ENCODE peak calls at places on chromosomes 13 and 19, in ten cellular contexts. D is activated CD4-positive, alpha-beta T cell treated with anti-CD3 and anti-CD28 coated beads, Interleukin-2, amount 50 U/mL, for 24 hours; H is Calu3; Z is stimulated activated CD4-positive, alpha-beta T cell treated with anti-CD3 and anti-CD28 coated beads, TNF-alpha, amount 100 ng/mL, for 1 hour; F is body of pancreas; A is T-cell; R is fibroblast of gingiva; X is EL; K is NB4; I is NCI-H187. C is an unnamed sample.

GRCh38 chr19:58060231-58060630 is 1.1 kb downstream of the ZNF135 start:
- DNase-seq in D (no peak), H (no peak), Z (no peak), F (no peak), A (no peak), R (no peak), X (no peak), K (no peak), I (no peak), C (no peak)

GRCh38 chr13:97310809-97311436 is 88.8 kb downstream of the MBNL2 start:
- DNase-seq in D (no peak), H (no peak), Z (no peak), F (no peak), A (no peak), R (no peak), X (no peak), K (no peak), I (no peak), C (no peak)

GRCh38 chr13:47250141-47250540 is 353.3 kb upstream of the HTR2A start:
- DNase-seq in D (no peak), H (no peak), Z (no peak), F (no peak), A (no peak), R (peak), X (peak), K (no peak), I (no peak), C (no peak)

GRCh38 chr19:12984143-12984627 is 11.1 kb upstream of the NFIX start:
- DNase-seq in D (no peak), H (no peak), Z (no peak), F (no peak), A (no peak), R (no peak), X (no peak), K (no peak), I (no peak), C (no peak)

GRCh38 chr13:69580255-69580654 is 527.4 kb upstream of the ATXN8OS start:
- DNase-seq in D (no peak), H (no peak), Z (no peak), F (no peak), A (no peak), R (no peak), X (no peak), K (no peak), I (no peak), C (no peak)

GRCh38 chr13:60591348-60591747 is 194.3 kb downstream of the TDRD3 start:
- DNase-seq in D (no peak), H (no peak), Z (no peak), F (no peak), A (no peak), R (peak), X (peak), K (peak), I (no peak), C (no peak)

GRCh38 chr13:98105929-98106336 is 37.0 kb upstream of the FARP1 start:
- DNase-seq in D (no peak), H (no peak), Z (no peak), F (no peak), A (no peak), R (no peak), X (peak), K (peak), I (no peak), C (no peak)

GRCh38 chr13:110254751-110255553 is 52.0 kb downstream of the COL4A1 start:
- DNase-seq in D (no peak), H (no peak), Z (no peak), F (no peak), A (no peak), R (no peak), X (peak), K (no peak), I (no peak), C (no peak)

GRCh38 chr19:6068711-6069110 is 41.6 kb downstream of the RFX2 start:
- DNase-seq in D (no peak), H (no peak), Z (no peak), F (no peak), A (no peak), R (no peak), X (no peak), K (no peak), I (no peak), C (no peak)

GRCh38 chr13:80168089-80168850 is 172.7 kb downstream of the SPRY2 start:
- DNase-seq in D (no peak), H (no peak), Z (no peak), F (no peak), A (no peak), R (peak), X (peak), K (peak), I (no peak), C (no peak)

GRCh38 chr13:53250272-53250875 is 221.8 kb downstream of the OLFM4 start:
- DNase-seq in D (no peak), H (peak), Z (no peak), F (peak), A (no peak), R (peak), X (peak), K (peak), I (peak), C (no peak)

GRCh38 chr13:110503979-110504499 is 57.5 kb downstream of the RAB20 start:
- DNase-seq in D (no peak), H (no peak), Z (no peak), F (no peak), A (no peak), R (no peak), X (no peak), K (peak), I (no peak), C (no peak)

GRCh38 chr13:113742000-113742441 is 17.0 kb upstream of the TMEM255B start:
- DNase-seq in D (no peak), H (peak), Z (no peak), F (peak), A (peak), R (peak), X (peak), K (peak), I (peak), C (no peak)

GRCh38 chr13:19864018-19864338 is 529 bp upstream of the ZMYM5 start:
- DNase-seq in D (peak), H (peak), Z (peak), F (peak), A (peak), R (peak), X (peak), K (peak), I (peak), C (peak)

GRCh38 chr13:40672310-40673060 is 6.0 kb upstream of the FOXO1 start:
- DNase-seq in D (no peak), H (peak), Z (no peak), F (peak), A (no peak), R (peak), X (peak), K (no peak), I (no peak), C (no peak)

GRCh38 chr13:48531416-48532145 is 1.3 kb downstream of the RCBTB2 start:
- DNase-seq in D (no peak), H (no peak), Z (no peak), F (no peak), A (peak), R (no peak), X (no peak), K (peak), I (no peak), C (no peak)

GRCh38 chr19:42286349-42287016 is 15.4 kb upstream of the PRR19 start:
- DNase-seq in D (no peak), H (no peak), Z (no peak), F (peak), A (no peak), R (no peak), X (no peak), K (no peak), I (no peak), C (no peak)

GRCh38 chr13:75544681-75545333 is 4.8 kb upstream of the UCHL3 start:
- DNase-seq in D (no peak), H (no peak), Z (no peak), F (no peak), A (no peak), R (peak), X (peak), K (peak), I (no peak), C (no peak)

GRCh38 chr19:1868971-1869370 is 5.6 kb upstream of the KLF16 start:
- DNase-seq in D (no peak), H (no peak), Z (no peak), F (no peak), A (no peak), R (no peak), X (no peak), K (no peak), I (no peak), C (no peak)

GRCh38 chr19:30620354-30620753 is 248.2 kb downstream of the ZNF536 start:
- DNase-seq in D (no peak), H (no peak), Z (no peak), F (no peak), A (no peak), R (no peak), X (no peak), K (no peak), I (no peak), C (no peak)

GRCh38 chr19:48837081-48837524 is 812 bp upstream of the HSD17B14 start:
- DNase-seq in D (peak), H (no peak), Z (peak), F (peak), A (peak), R (peak), X (peak), K (peak), I (no peak), C (peak)

GRCh38 chr19:31772915-31773314 is 423.7 kb upstream of the TSHZ3 start:
- DNase-seq in D (no peak), H (no peak), Z (no peak), F (no peak), A (no peak), R (no peak), X (no peak), K (no peak), I (no peak), C (no peak)

GRCh38 chr19:3494051-3494450 is 6.4 kb downstream of the DOHH start:
- DNase-seq in D (no peak), H (no peak), Z (no peak), F (no peak), A (no peak), R (no peak), X (no peak), K (no peak), I (no peak), C (peak)

GRCh38 chr19:57334191-57334590 is 13.9 kb downstream of the ZNF543 start:
- DNase-seq in D (no peak), H (no peak), Z (no peak), F (no peak), A (no peak), R (no peak), X (no peak), K (no peak), I (no peak), C (no peak)

GRCh38 chr19:1904385-1905070 is 671 bp upstream of the ADAT3 start:
- DNase-seq in D (no peak), H (peak), Z (no peak), F (peak), A (no peak), R (peak), X (no peak), K (peak), I (no peak), C (no peak)

GRCh38 chr13:100650321-100650720 is 24.3 kb downstream of the TMTC4 start:
- DNase-seq in D (no peak), H (no peak), Z (no peak), F (no peak), A (no peak), R (no peak), X (no peak), K (no peak), I (peak), C (peak)

GRCh38 chr13:24923305-24923640 is 159.3 kb downstream of the RNF17 start:
- DNase-seq in D (no peak), H (no peak), Z (no peak), F (no peak), A (no peak), R (peak), X (no peak), K (peak), I (no peak), C (no peak)

GRCh38 chr19:31064486-31064885 is 284.8 kb downstream of the TSHZ3 start:
- DNase-seq in D (no peak), H (no peak), Z (no peak), F (no peak), A (no peak), R (no peak), X (no peak), K (no peak), I (no peak), C (no peak)

GRCh38 chr19:46133101-46133627 is 8.7 kb upstream of the IGFL3 start:
- DNase-seq in D (no peak), H (peak), Z (no peak), F (peak), A (no peak), R (peak), X (peak), K (peak), I (no peak), C (no peak)

GRCh38 chr19:37899453-37899852 is 6.9 kb downstream of the WDR87 start:
- DNase-seq in D (no peak), H (no peak), Z (no peak), F (no peak), A (no peak), R (no peak), X (no peak), K (no peak), I (no peak), C (no peak)

GRCh38 chr19:13006431-13007281 is 11.4 kb downstream of the NFIX start:
- DNase-seq in D (no peak), H (no peak), Z (no peak), F (no peak), A (no peak), R (no peak), X (no peak), K (no peak), I (no peak), C (no peak)

GRCh38 chr13:106649495-106649894 is 81.6 kb upstream of the ARGLU1 start:
- DNase-seq in D (no peak), H (peak), Z (no peak), F (no peak), A (no peak), R (no peak), X (peak), K (no peak), I (no peak), C (no peak)

GRCh38 chr13:33228645-33229445 is 56.7 kb downstream of the STARD13 start:
- DNase-seq in D (no peak), H (no peak), Z (no peak), F (no peak), A (peak), R (peak), X (peak), K (peak), I (no peak), C (no peak)

GRCh38 chr19:3319643-3320353 is 46.6 kb upstream of the NFIC start:
- DNase-seq in D (no peak), H (no peak), Z (no peak), F (no peak), A (no peak), R (peak), X (peak), K (no peak), I (no peak), C (peak)

GRCh38 chr13:30865131-30866009 is 40.7 kb upstream of the MEDAG start:
- DNase-seq in D (peak), H (peak), Z (peak), F (peak), A (peak), R (peak), X (peak), K (peak), I (peak), C (peak)

GRCh38 chr13:49540552-49540951 is 44.8 kb downstream of the PHF11 start:
- DNase-seq in D (no peak), H (no peak), Z (no peak), F (no peak), A (no peak), R (peak), X (no peak), K (peak), I (no peak), C (no peak)

GRCh38 chr13:102569488-102569887 is 27.3 kb upstream of the TPP2 start:
- DNase-seq in D (no peak), H (no peak), Z (no peak), F (no peak), A (no peak), R (peak), X (peak), K (no peak), I (no peak), C (no peak)

GRCh38 chr13:113369189-113369588 is 5.3 kb upstream of the GRTP1 start:
- DNase-seq in D (no peak), H (no peak), Z (no peak), F (no peak), A (no peak), R (no peak), X (no peak), K (no peak), I (no peak), C (no peak)

C was measured in posterior cingulate gyrus.